ENCODE peak calls at places on chromosome 6, in four cellular contexts. W, A, C and G are unnamed samples.

GRCh38 chr6:145688493-145688905 is 46.8 kb downstream of the EPM2A start:
- DNase-seq in C (no peak), W (no peak), A (no peak), G (no peak)

GRCh38 chr6:30889921-30890645 is 5.8 kb downstream of the DDR1 start:
- DNase-seq in C (no peak), W (peak; percentile 32), A (no peak), G (no peak)

GRCh38 chr6:33249732-33250625 is 21.7 kb downstream of the VPS52 start:
- DNase-seq in W (peak; percentile 36), C (no peak), A (no peak), G (no peak)

GRCh38 chr6:124463271-124463670 is 499.0 kb upstream of the RNF217 start:
- DNase-seq in C (no peak), A (no peak), W (no peak), G (no peak)

GRCh38 chr6:7257521-7258230 is 55.3 kb downstream of the SSR1 start:
- DNase-seq in C (no peak), A (no peak), W (no peak), G (no peak)

GRCh38 chr6:12923644-12924235 is 207.2 kb downstream of the PHACTR1 start:
- DNase-seq in A (no peak), C (no peak), W (no peak), G (no peak)

GRCh38 chr6:160082627-160083026 is 39.0 kb upstream of the SLC22A1 start:
- DNase-seq in A (no peak), W (no peak), C (no peak), G (no peak)

GRCh38 chr6:27059621-27060425 is 187.7 kb upstream of the PRSS16 start:
- DNase-seq in A (no peak), W (peak; percentile 32), C (no peak), G (no peak)

GRCh38 chr6:50637267-50637666 is 76.1 kb upstream of the TFAP2D start:
- DNase-seq in W (no peak), C (no peak), A (no peak), G (no peak)

GRCh38 chr6:75203721-75204120 is 2.1 kb downstream of the COL12A1 start:
- DNase-seq in A (no peak), C (no peak), W (no peak), G (no peak)

GRCh38 chr6:837380-837779 is 144.4 kb upstream of the EXOC2 start:
- DNase-seq in C (no peak), A (no peak), W (no peak), G (no peak)

GRCh38 chr6:159830481-159831372 is 30.7 kb downstream of the PNLDC1 start:
- DNase-seq in C (no peak), W (no peak), A (no peak), G (no peak)

GRCh38 chr6:151536280-151536534 is 42.4 kb downstream of the CCDC170 start:
- DNase-seq in A (no peak), W (no peak), C (no peak), G (no peak)

GRCh38 chr6:32472781-32473377 is 33.2 kb downstream of the HLA-DRA start:
- DNase-seq in W (no peak), A (no peak), C (no peak), G (no peak)

GRCh38 chr6:167685654-167686053 is 141.1 kb upstream of the AFDN start:
- DNase-seq in W (no peak), C (no peak), A (no peak), G (no peak)

GRCh38 chr6:125887372-125887771 is 69.2 kb upstream of the HINT3 start:
- DNase-seq in C (no peak), W (no peak), A (no peak), G (no peak)

DNA sequence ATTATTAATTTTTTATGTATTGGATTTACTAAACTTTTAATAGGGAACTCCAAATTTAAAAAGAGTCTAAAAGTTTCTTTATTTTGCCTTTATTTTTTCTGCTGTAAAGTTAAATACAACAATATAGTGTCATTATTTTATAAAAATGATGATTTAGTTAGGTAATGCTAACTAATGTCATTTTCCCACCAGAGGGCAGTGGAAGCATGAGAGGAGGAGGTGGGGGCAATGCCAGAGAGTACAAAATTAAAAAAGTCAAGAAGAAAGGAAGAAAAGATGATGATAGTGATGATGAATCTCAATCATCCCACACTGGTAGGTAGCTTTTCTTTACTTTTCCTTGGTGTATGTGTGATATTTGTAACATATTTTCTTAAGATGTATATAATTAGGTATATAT is 20.2 kb upstream of the FHL5 start:
- DNase-seq in C (no peak), A (no peak), W (no peak), G (no peak)
- TF ChIP-seq CTCF in C (no peak), A (peak; percentile 51), W (peak; percentile 54), G (no peak)

GRCh38 chr6:22925920-22926587 is 356.7 kb downstream of the HDGFL1 start:
- DNase-seq in A (no peak), W (no peak), C (no peak), G (no peak)
- H3K27ac ChIP-seq in A (no peak overlapping the region), W (peak overlapping the region; percentile 98), C (peak overlapping the region; percentile 40), G (no peak overlapping the region)

DNA sequence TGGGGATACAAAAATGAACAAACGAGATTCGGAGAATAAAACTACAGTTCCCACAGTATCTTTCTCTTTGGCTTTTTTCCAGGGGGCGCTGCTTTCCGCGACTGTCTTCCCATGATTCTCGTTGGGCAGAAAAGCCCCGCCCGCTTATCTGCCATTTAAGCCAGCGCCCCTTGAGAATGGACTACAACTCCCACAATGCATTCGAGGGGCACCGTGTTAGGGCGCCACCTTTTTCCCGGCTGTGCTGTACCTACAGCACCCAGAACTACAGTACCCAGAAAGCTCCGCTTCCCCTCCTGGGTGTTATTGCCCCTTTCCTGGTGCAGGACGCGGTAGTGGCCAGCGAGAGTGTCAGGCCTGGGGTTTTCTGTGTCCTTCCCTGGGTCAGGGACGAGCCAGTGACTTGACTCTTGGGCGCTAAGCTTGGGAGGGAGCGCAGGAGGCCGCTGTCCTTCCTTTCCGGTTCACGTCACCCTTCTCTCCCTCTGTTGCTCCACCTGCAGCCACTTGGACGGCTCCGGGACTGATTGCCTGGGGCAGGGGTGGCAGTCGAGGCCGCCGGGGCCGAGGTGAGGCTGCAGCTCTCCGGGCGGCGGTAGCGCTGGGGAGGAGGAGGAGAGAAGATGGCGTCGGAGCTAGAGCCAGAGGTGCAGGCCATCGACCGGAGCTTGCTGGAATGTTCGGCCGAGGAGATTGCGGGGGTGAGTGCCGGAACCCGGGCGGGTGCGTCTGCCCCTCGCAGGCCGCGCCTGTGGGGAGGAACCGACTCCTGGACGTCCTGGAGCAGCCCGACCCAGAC is at the start of gene UBR2:
- DNase-seq in A (peak; percentile 92), C (peak; percentile 99), W (peak; percentile 92), G (peak; percentile 92)
- TF ChIP-seq CTCF in A (peak; percentile 61), C (no peak), W (peak; percentile 33), G (peak; percentile 46)

GRCh38 chr6:39818695-39819094 is 26.5 kb downstream of the DAAM2 start:
- DNase-seq in C (no peak), W (no peak), A (no peak), G (no peak)

GRCh38 chr6:39819226-39819625 is 27.1 kb downstream of the DAAM2 start:
- DNase-seq in A (no peak), W (no peak), C (no peak), G (no peak)

GRCh38 chr6:39821014-39821738 is 29.0 kb downstream of the DAAM2 start:
- DNase-seq in C (no peak), A (no peak), W (no peak), G (no peak)

GRCh38 chr6:39820553-39820952 is 28.4 kb downstream of the DAAM2 start:
- DNase-seq in A (no peak), C (no peak), W (no peak), G (no peak)

GRCh38 chr6:39819676-39820075 is 27.5 kb downstream of the DAAM2 start:
- DNase-seq in A (no peak), C (no peak), W (no peak), G (no peak)
- H3K27ac ChIP-seq in A (no peak overlapping the region), C (peak overlapping the region; percentile 57), W (no peak overlapping the region), G (peak overlapping the region; percentile 93)

GRCh38 chr6:62891065-62891647 is 320.1 kb upstream of the FKBP1C start:
- DNase-seq in C (no peak), A (peak; percentile 8), W (peak; percentile 0), G (no peak)
- TF ChIP-seq CTCF in C (no peak), A (peak; percentile 25), W (peak; percentile 68), G (peak; percentile 23)